ENCODE peak calls at places on chromosomes 2 and 18, in six cellular contexts. Y is osteocyte, G is OCI-LY7, M is AG09309, W is suprapubic skin, B is stomach. L is an unnamed sample.

GRCh38 chr2:138949517-138949916 is 169.3 kb upstream of the NXPH2 start:
- DNase-seq in Y (no peak), G (no peak), M (no peak), W (no peak), B (no peak), L (no peak)

GRCh38 chr2:142675398-142675797 is 202.1 kb upstream of the KYNU start:
- DNase-seq in Y (no peak), G (no peak), M (no peak), W (no peak), B (no peak), L (no peak)

GRCh38 chr2:159475793-159476192 is 140.6 kb downstream of the BAZ2B start:
- DNase-seq in Y (no peak), G (no peak), M (no peak), W (no peak), B (no peak), L (no peak)

GRCh38 chr18:12703714-12704113 is 872 bp downstream of the PSMG2 start:
- DNase-seq in Y (no peak), G (peak), M (no peak), W (no peak), B (no peak), L (no peak)

GRCh38 chr18:47969851-47970250 is 39.4 kb upstream of the SMAD2 start:
- DNase-seq in Y (no peak), G (no peak), M (no peak), W (no peak), B (no peak), L (no peak)

GRCh38 chr2:60794271-60794863 is 38.3 kb downstream of the PAPOLG start:
- DNase-seq in Y (no peak), G (peak), M (no peak), W (no peak), B (no peak), L (no peak)

GRCh38 chr18:13233746-13234527 is 15.4 kb downstream of the LDLRAD4 start:
- DNase-seq in Y (peak), G (no peak), M (no peak), W (peak), B (no peak), L (no peak)

GRCh38 chr2:66573866-66574265 is 138.9 kb downstream of the MEIS1 start:
- DNase-seq in Y (no peak), G (no peak), M (no peak), W (no peak), B (no peak), L (no peak)

GRCh38 chr2:58293056-58293455 is 51.9 kb upstream of the FANCL start:
- DNase-seq in Y (no peak), G (no peak), M (no peak), W (no peak), B (no peak), L (no peak)

GRCh38 chr2:236363878-236364277 is 99.7 kb upstream of the ASB18 start:
- DNase-seq in Y (no peak), G (no peak), M (no peak), W (peak), B (no peak), L (no peak)

GRCh38 chr2:101205521-101205998 is 47.1 kb upstream of the CNOT11 start:
- DNase-seq in Y (peak), G (no peak), M (peak), W (no peak), B (peak), L (no peak)

GRCh38 chr2:177338177-177338721 is 54.3 kb upstream of the AGPS start:
- DNase-seq in Y (no peak), G (no peak), M (no peak), W (no peak), B (no peak), L (no peak)

GRCh38 chr2:45743531-45744391 is 92.3 kb downstream of the PRKCE start:
- DNase-seq in Y (no peak), G (no peak), M (no peak), W (no peak), B (no peak), L (no peak)

GRCh38 chr2:226742346-226742745 is 57.3 kb downstream of the IRS1 start:
- DNase-seq in Y (no peak), G (no peak), M (no peak), W (no peak), B (peak), L (no peak)

GRCh38 chr2:189587771-189588170 is 7.2 kb upstream of the SLC40A1 start:
- DNase-seq in Y (no peak), G (no peak), M (no peak), W (no peak), B (no peak), L (no peak)

GRCh38 chr18:13433685-13434084 is 215.1 kb downstream of the LDLRAD4 start:
- DNase-seq in Y (no peak), G (no peak), M (no peak), W (no peak), B (no peak), L (no peak)

GRCh38 chr2:112156152-112156986 is 18.2 kb downstream of the FBLN7 start:
- DNase-seq in Y (no peak), G (no peak), M (peak), W (peak), B (no peak), L (no peak)

GRCh38 chr2:73968357-73968937 is 16.3 kb upstream of the TET3 start:
- DNase-seq in Y (no peak), G (no peak), M (no peak), W (no peak), B (no peak), L (no peak)

GRCh38 chr2:68637047-68637446 is 6.3 kb upstream of the PROKR1 start:
- DNase-seq in Y (no peak), G (no peak), M (no peak), W (no peak), B (no peak), L (no peak)

GRCh38 chr2:60439219-60439974 is 114.1 kb downstream of the BCL11A start:
- DNase-seq in Y (no peak), G (peak), M (no peak), W (no peak), B (peak), L (no peak)

GRCh38 chr2:235968616-235969324 is 199.4 kb downstream of the GBX2 start:
- DNase-seq in Y (no peak), G (no peak), M (no peak), W (no peak), B (no peak), L (no peak)

GRCh38 chr18:74476154-74476553 is 19.0 kb upstream of the DIPK1C start:
- DNase-seq in Y (peak), G (no peak), M (no peak), W (no peak), B (no peak), L (no peak)

GRCh38 chr2:227479865-227480475 is 8.0 kb downstream of the AGFG1 start:
- DNase-seq in Y (no peak), G (peak), M (peak), W (no peak), B (no peak), L (no peak)

GRCh38 chr2:52974127-52974526 is 793.5 kb upstream of the CHAC2 start:
- DNase-seq in Y (no peak), G (no peak), M (no peak), W (no peak), B (no peak), L (no peak)

DNA sequence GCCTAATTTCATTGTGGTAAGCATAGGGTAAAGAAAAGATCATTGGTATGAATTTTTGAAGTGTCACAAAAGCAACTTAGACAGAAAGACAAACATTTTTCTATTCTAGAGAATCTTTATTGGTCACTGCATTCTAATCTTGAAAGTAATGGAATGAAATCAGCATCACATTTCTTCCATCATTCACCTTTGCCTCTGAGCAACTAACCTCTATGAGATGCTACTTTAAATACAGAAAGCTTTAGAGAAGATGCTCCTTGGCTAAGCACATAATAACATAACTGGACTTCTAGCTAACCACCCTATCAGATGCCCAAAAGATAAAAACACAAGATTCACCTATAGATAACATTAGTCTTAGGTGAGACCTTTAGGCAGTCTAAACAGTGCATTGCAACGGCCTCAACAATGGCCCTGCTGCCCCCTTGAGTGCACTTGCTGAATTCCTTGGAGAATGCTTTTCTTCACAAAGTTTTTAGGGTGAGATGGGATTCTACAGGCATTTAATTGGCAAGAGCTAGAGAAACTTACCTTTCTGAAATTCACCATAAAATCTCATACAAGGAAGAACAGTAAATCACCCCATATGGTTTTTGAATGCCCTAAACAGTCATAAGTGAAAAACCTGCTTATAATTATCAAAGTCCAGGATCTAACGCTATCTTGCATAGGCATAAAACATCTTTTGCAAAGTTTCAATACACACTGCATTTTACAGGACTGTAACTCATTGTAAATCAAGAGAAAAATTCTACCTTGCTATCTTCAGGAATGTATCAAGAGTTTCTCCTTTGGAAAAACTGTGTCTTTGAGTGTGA is 791.3 kb upstream of the CHAC2 start:
- DNase-seq in Y (no peak), G (peak), M (no peak), W (no peak), B (no peak), L (no peak)
- TF ChIP-seq CTCF in Y (peak), G (peak), M (no peak), W (no peak), B (no peak), L (peak)

GRCh38 chr18:56238576-56238975 is 399.8 kb downstream of the TXNL1 start:
- DNase-seq in Y (no peak), G (no peak), M (no peak), W (no peak), B (no peak), L (no peak)
- TF ChIP-seq CTCF in Y (no peak), G (no peak), M (no peak), W (no peak), B (no peak), L (no peak)

DNA sequence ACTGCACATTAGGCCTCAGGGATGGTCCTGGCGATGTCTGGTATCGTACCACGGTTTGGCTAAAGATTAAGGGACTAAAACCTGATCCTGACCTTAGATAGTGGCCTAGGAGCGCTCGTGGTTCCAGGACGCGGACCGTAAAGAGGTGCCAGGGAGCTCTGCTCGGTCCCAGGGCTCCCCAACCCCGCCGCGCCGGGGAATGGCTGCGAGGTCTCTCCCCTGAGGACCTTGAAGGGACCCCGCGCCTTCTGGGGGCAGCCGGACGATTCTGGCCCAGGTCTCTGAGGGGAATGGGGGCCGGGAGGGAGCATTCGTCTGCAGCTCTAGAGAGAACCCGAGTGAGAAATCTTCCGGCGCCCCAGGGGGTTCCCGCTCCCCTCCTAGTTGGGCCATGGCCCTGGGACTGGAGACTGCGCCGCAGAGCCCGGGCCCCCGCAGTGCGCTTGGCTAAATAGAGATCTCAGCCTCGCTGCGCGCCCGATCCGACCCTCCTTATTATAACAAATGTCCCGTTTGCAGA is 1.8 kb downstream of the PAX8 start:
- DNase-seq in Y (no peak), G (no peak), M (no peak), W (no peak), B (no peak), L (no peak)
- TF ChIP-seq CTCF in Y (no peak), G (no peak), M (no peak), W (no peak), B (no peak), L (no peak)

GRCh38 chr2:127054996-127055785 is 51.8 kb downstream of the BIN1 start:
- DNase-seq in Y (no peak), G (no peak), M (no peak), W (no peak), B (no peak), L (no peak)

GRCh38 chr2:127054604-127054930 is 52.4 kb downstream of the BIN1 start:
- DNase-seq in Y (no peak), G (no peak), M (no peak), W (no peak), B (no peak), L (no peak)

GRCh38 chr2:127056631-127057370 is 50.2 kb downstream of the BIN1 start:
- DNase-seq in Y (no peak), G (no peak), M (no peak), W (no peak), B (no peak), L (no peak)

GRCh38 chr2:127055786-127056076 is 51.2 kb downstream of the BIN1 start:
- DNase-seq in Y (no peak), G (no peak), M (no peak), W (no peak), B (no peak), L (no peak)

GRCh38 chr2:127056086-127056485 is 50.9 kb downstream of the BIN1 start:
- DNase-seq in Y (no peak), G (no peak), M (no peak), W (no peak), B (no peak), L (no peak)
- TF ChIP-seq CTCF in Y (no peak), G (no peak), M (no peak), W (no peak), B (no peak), L (no peak)

GRCh38 chr2:63099032-63099431 is 48.4 kb downstream of the OTX1 start:
- DNase-seq in Y (no peak), G (no peak), M (no peak), W (no peak), B (no peak), L (no peak)
- TF ChIP-seq CTCF in Y (no peak), G (no peak), M (no peak), W (no peak), B (no peak), L (no peak)

DNA sequence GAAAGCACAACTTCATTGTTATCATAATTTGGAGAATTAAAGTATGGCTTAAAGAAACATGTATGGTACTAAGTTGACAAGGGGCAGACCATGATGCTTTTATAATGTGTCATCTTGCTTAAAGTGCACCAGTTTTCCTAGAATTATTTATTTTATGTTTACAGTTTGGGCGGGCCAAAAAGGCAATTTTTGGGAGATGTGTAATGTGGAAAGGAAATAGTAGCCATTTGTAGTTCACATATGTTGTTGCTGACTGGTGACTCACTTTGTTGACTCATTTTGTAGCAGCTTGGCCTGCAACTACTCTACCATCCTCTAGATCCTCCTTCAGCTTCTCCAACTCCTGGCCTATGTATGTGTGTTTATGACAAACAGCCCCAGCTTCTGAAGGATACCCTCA is 7.7 kb downstream of the ZSCAN30 start:
- DNase-seq in Y (no peak), G (no peak), M (peak), W (no peak), B (no peak), L (no peak)
- TF ChIP-seq CTCF in Y (no peak), G (no peak), M (no peak), W (no peak), B (no peak), L (no peak)

GRCh38 chr18:32461704-32462272 is 8.9 kb downstream of the GAREM1 start:
- DNase-seq in Y (no peak), G (no peak), M (no peak), W (no peak), B (no peak), L (no peak)
- TF ChIP-seq CTCF in Y (peak), G (no peak), M (no peak), W (no peak), B (no peak), L (peak)

GRCh38 chr18:32803571-32803970 is 30.7 kb upstream of the KLHL14 start:
- DNase-seq in Y (no peak), G (peak), M (no peak), W (no peak), B (no peak), L (no peak)
- TF ChIP-seq CTCF in Y (no peak), G (no peak), M (no peak), W (no peak), B (no peak), L (no peak)

GRCh38 chr2:9312591-9312990 is 106.0 kb downstream of the ASAP2 start:
- DNase-seq in Y (no peak), G (no peak), M (no peak), W (no peak), B (no peak), L (no peak)
- TF ChIP-seq CTCF in Y (no peak), G (no peak), M (no peak), W (no peak), B (no peak), L (no peak)

GRCh38 chr2:133369896-133370295 is 198.4 kb downstream of the NCKAP5 start:
- DNase-seq in Y (no peak), G (no peak), M (no peak), W (no peak), B (no peak), L (no peak)

GRCh38 chr2:133377021-133377481 is 191.2 kb downstream of the NCKAP5 start:
- DNase-seq in Y (no peak), G (no peak), M (no peak), W (no peak), B (no peak), L (no peak)

GRCh38 chr2:133371286-133371685 is 197.0 kb downstream of the NCKAP5 start:
- DNase-seq in Y (no peak), G (no peak), M (no peak), W (no peak), B (no peak), L (no peak)
- TF ChIP-seq CTCF in Y (no peak), G (no peak), M (no peak), W (no peak), B (no peak), L (no peak)

L was measured in type B pancreatic cell.